ENCODE peak calls at places on chromosomes 12 and 14, in six cellular contexts. F is cardiac fibroblast; I is ovary; D is tibial artery; B is CD4-positive, alpha-beta T cell; W is astrocyte of the spinal cord. M is an unnamed sample.

GRCh38 chr12:59317598-59317997 is 278.2 kb upstream of the SLC16A7 start:
- DNase-seq in I (no peak), B (no peak), F (no peak), D (no peak), W (no peak), M (no peak)

GRCh38 chr12:90026516-90026915 is 317.9 kb upstream of the ATP2B1 start:
- DNase-seq in I (no peak), F (no peak), B (no peak), W (no peak), D (no peak), M (no peak)

GRCh38 chr14:95303552-95303951 is 16.2 kb downstream of the CLMN start:
- DNase-seq in F (no peak), D (no peak), I (no peak), W (no peak), B (no peak), M (no peak)

GRCh38 chr12:105464426-105464825 is 133.9 kb downstream of the C12orf75 start:
- DNase-seq in W (no peak), D (no peak), F (no peak), B (no peak), I (no peak), M (no peak)

GRCh38 chr12:86261606-86262005 is 5.4 kb upstream of the MGAT4C start:
- DNase-seq in B (no peak), D (no peak), I (no peak), W (no peak), F (no peak), M (no peak)

GRCh38 chr12:108594960-108595710 is 2.7 kb downstream of the TMEM119 start:
- DNase-seq in W (no peak), F (no peak), D (no peak), I (no peak), B (no peak), M (no peak)

GRCh38 chr14:64932231-64932630 is 10.3 kb downstream of the GPX2 start:
- DNase-seq in F (no peak), B (no peak), D (no peak), W (no peak), I (no peak), M (no peak)

GRCh38 chr12:95724767-95725166 is 65.8 kb downstream of the NTN4 start:
- DNase-seq in D (no peak), W (no peak), F (no peak), I (no peak), B (no peak), M (no peak)

GRCh38 chr12:20801035-20801434 is 9.5 kb upstream of the SLCO1B3 start:
- DNase-seq in F (no peak), B (no peak), W (no peak), I (no peak), D (no peak), M (no peak)

GRCh38 chr14:29759521-29760340 is 167.9 kb downstream of the PRKD1 start:
- DNase-seq in I (no peak), B (no peak), D (no peak), F (peak; percentile 25), W (no peak), M (no peak)

GRCh38 chr12:116524964-116525379 is 34.2 kb upstream of the MAP1LC3B2 start:
- DNase-seq in W (peak; percentile 74), F (peak; percentile 72), D (no peak), I (no peak), B (no peak), M (no peak)

GRCh38 chr12:5328669-5329068 is 103.2 kb upstream of the NTF3 start:
- DNase-seq in F (no peak), W (no peak), D (no peak), B (no peak), I (no peak), M (no peak)

GRCh38 chr14:95533822-95534221 is 1.0 kb upstream of the GLRX5 start:
- DNase-seq in W (no peak), F (no peak), B (no peak), I (no peak), D (no peak), M (no peak)

GRCh38 chr12:102427542-102427923 is 52.8 kb downstream of the IGF1 start:
- DNase-seq in I (peak; percentile 47), W (no peak), B (no peak), F (no peak), D (no peak), M (no peak)

GRCh38 chr12:45879363-45879895 is 110.9 kb downstream of the SCAF11 start:
- DNase-seq in B (no peak), F (peak; percentile 3), D (no peak), W (no peak), I (no peak), M (peak; percentile 13)

GRCh38 chr12:45388545-45388944 is 172.7 kb downstream of the ANO6 start:
- DNase-seq in F (peak; percentile 70), D (no peak), I (peak; percentile 47), W (peak; percentile 58), B (no peak), M (no peak)

GRCh38 chr12:118055144-118055557 is 5.8 kb downstream of the WSB2 start:
- DNase-seq in I (no peak), D (no peak), F (peak; percentile 52), W (peak; percentile 27), B (peak; percentile 54), M (peak; percentile 48)

GRCh38 chr14:103546651-103547454 is 15.6 kb downstream of the BAG5 start:
- DNase-seq in B (peak; percentile 66), F (peak; percentile 58), W (peak; percentile 30), D (peak; percentile 85), I (peak; percentile 83), M (peak; percentile 40)

GRCh38 chr14:24297190-24297964 is 2.2 kb downstream of the DHRS1 start:
- DNase-seq in D (no peak), I (no peak), W (no peak), F (peak; percentile 39), B (no peak), M (no peak)
- TF ChIP-seq CTCF in D (no peak), I (no peak), W (peak; percentile 61), F (peak; percentile 40), B (peak; percentile 31), M (no peak)

DNA sequence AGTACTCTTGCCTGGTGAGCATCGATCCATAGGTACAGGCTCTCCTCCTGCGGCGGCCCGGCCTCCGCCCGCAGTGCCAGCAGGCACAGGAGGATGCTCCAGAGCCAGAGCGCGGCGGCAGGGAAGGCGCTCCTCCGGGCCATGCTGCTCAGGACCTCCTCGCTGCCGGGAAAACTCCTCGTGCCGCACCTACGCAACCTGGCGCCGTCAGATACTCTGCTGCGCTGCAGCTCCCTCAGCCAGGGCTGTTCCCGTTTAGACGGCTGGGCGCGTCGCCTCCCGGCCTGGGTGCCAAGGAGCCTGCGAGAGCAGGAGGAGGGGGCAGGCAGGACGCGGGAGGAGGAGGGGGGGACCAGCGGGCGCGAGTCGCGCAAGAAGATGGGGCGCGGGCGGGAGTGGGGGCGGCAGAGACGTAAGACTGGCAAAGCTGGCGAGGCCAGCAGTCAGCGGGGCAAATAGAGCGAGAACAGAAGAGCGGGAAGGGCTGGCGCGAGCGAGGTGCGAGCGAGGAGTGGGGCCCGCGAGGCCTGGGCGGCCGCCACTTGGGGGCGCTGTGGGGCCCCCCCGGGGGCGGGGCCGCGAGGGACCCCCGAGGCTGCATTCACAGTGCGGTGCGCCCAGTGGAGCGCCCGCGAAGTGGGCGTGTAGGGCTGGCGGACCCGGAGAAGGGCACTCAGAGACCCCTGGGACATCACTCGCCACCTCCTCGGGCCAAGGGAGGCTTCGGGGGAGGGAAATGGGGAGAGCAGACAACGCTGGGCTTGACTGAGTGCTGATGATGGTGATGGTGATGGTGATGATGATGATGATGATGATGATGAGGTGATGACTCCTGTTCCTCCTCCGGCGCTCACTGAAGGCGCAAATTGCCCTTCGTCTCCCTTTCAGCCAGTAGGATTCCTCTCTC is at the start of gene WIF1:
- DNase-seq in B (peak; percentile 3), D (peak; percentile 63), I (no peak), W (no peak), F (no peak), M (no peak)
- TF ChIP-seq CTCF in B (no peak), D (no peak), I (no peak), W (peak; percentile 35), F (no peak), M (peak; percentile 53)

GRCh38 chr12:120643574-120643973 is 3.1 kb downstream of the CABP1 start:
- DNase-seq in F (no peak), W (no peak), I (no peak), B (no peak), D (no peak), M (no peak)

GRCh38 chr12:120640840-120641833 is 711 bp downstream of the CABP1 start:
- DNase-seq in W (peak; percentile 49), F (peak; percentile 52), I (peak; percentile 33), B (peak; percentile 29), D (no peak), M (peak; percentile 47)

GRCh38 chr12:120642086-120642485 is 1.7 kb downstream of the CABP1 start:
- DNase-seq in B (no peak), D (no peak), I (no peak), F (no peak), W (no peak), M (no peak)

GRCh38 chr12:120642806-120643205 is 2.4 kb downstream of the CABP1 start:
- DNase-seq in F (peak; percentile 16), D (no peak), W (no peak), I (no peak), B (no peak), M (no peak)

DNA sequence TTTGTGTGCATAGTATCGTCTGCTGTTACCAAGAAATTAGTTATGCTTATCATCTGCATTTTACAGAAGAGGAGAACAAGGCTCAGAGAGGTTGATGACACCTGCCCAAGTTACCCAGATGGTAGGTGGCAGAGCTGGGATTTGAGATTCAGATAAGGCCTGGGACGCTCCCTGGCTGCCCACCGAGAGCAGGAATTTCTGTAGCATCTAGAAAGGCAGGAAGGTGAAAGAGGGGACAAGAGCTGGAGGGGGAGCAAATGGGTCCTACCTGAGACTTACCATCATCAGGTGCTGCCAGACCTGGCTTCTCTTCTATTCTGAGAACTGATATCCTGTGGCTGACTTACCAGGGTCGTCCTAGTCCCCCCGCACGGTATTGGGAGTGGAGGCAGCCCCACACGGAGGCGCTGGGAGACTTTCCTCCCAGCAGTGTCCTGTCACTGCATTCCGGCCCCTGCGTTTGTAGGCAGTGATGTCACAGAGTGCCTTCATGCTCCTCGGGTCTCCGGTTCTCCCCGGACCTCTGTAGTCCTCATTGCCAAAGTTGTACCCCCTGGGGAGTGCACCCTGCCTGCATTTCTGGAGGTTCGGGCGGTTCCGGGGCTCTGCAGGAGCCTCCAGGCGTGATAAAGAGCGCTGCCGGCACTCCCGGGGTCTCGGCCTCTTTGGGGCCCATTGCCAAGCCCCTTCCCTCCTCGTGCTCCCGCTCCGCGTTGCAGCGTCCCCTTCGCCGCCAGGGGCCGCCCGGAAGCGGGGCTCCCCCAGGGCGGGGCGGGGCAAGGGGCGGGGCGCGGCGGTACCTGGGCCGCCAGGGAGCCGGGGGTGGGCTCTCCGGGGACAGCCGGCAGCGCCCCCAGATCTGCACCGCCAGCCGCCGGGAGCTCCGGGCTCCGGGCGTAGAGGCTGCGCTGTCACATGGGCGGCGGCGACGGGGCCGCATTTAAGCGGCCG is at the start of gene CABP1:
- DNase-seq in I (no peak), W (no peak), B (peak; percentile 43), D (no peak), F (no peak), M (no peak)
- TF ChIP-seq CTCF in I (no peak), W (no peak), B (peak; percentile 44), D (no peak), F (no peak), M (no peak)

DNA sequence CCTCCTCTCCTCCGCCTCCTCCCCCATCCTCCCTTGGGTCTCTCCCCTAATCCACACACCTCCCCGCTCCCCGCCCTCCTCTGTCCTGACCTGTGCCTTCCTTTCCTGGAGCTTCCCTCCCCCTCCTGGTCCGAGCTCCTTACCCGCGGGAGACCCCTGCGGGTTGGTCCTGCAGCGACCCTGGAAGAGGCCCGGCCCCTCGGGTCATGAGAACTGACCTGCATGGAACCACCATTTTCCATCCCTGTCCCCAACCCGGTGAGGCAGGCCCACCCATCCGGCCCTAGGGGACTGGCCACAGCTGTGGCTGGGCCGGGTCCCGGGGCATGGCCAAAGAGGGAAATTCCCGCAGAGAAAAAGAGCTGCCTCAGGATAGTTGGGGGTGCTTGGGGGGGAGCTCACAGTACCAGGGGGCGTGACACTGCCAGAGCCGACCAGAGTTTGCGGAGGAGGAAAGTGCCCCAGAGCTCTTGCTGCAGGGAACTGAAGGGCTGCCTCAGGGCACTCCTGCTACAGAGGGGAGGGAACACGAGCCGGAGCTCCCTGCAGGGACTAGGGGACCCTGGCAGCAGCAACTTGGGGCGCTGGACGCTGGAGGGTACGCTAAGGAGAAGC is 613 bp downstream of the ARHGEF40 start:
- DNase-seq in F (peak; percentile 48), B (no peak), D (peak; percentile 79), W (peak; percentile 67), I (peak; percentile 65), M (no peak)
- TF ChIP-seq CTCF in F (no peak), B (no peak), D (no peak), W (no peak), I (no peak), M (no peak)